ENCODE peak calls at places on chromosome 9, in eight cellular contexts. One of them, this sample, is unnamed.

GRCh38 chr9:36293171-36293570 is 34.9 kb upstream of the GNE start:
- DNase-seq in IMR-90: no peak
- DNase-seq in endothelial cell of umbilical vein: no peak
- DNase-seq in astrocyte: no peak
- DNase-seq in OCI-LY7: no peak
- DNase-seq in pancreas: no peak
- DNase-seq in MM.1S: no peak
- DNase-seq in fibroblast of lung: no peak
- DNase-seq in this sample: no peak

GRCh38 chr9:127384901-127385300 is 12.1 kb upstream of the SLC2A8 start:
- DNase-seq in OCI-LY7: no peak
- DNase-seq in endothelial cell of umbilical vein: no peak
- DNase-seq in MM.1S: no peak
- DNase-seq in fibroblast of lung: no peak
- DNase-seq in IMR-90: no peak
- DNase-seq in pancreas: no peak
- DNase-seq in astrocyte: no peak
- DNase-seq in this sample: no peak

GRCh38 chr9:122844137-122844536 is 15.7 kb upstream of the PDCL start:
- DNase-seq in fibroblast of lung: no peak
- DNase-seq in pancreas: no peak
- DNase-seq in endothelial cell of umbilical vein: no peak
- DNase-seq in MM.1S: no peak
- DNase-seq in IMR-90: no peak
- DNase-seq in OCI-LY7: no peak
- DNase-seq in astrocyte: no peak
- DNase-seq in this sample: no peak

GRCh38 chr9:35048521-35048920 is 23.9 kb downstream of the VCP start:
- DNase-seq in astrocyte: peak; percentile 35
- DNase-seq in IMR-90: no peak
- DNase-seq in pancreas: no peak
- DNase-seq in OCI-LY7: no peak
- DNase-seq in endothelial cell of umbilical vein: no peak
- DNase-seq in fibroblast of lung: no peak
- DNase-seq in MM.1S: no peak
- DNase-seq in this sample: no peak

GRCh38 chr9:14687042-14687719 is 6.1 kb downstream of the ZDHHC21 start:
- DNase-seq in fibroblast of lung: peak; percentile 92
- DNase-seq in pancreas: no peak
- DNase-seq in endothelial cell of umbilical vein: peak; percentile 73
- DNase-seq in MM.1S: no peak
- DNase-seq in astrocyte: peak; percentile 91
- DNase-seq in OCI-LY7: no peak
- DNase-seq in IMR-90: peak; percentile 94
- DNase-seq in this sample: peak; percentile 23

GRCh38 chr9:20835364-20836286 is 151.6 kb downstream of the FOCAD start:
- DNase-seq in astrocyte: peak; percentile 56
- DNase-seq in pancreas: peak; percentile 31
- DNase-seq in fibroblast of lung: peak; percentile 45
- DNase-seq in endothelial cell of umbilical vein: no peak
- DNase-seq in MM.1S: no peak
- DNase-seq in IMR-90: peak; percentile 59
- DNase-seq in OCI-LY7: no peak
- DNase-seq in this sample: no peak

GRCh38 chr9:27053369-27054057 is 48.0 kb upstream of the LRRC19 start:
- DNase-seq in fibroblast of lung: peak; percentile 26
- DNase-seq in astrocyte: peak; percentile 27
- DNase-seq in OCI-LY7: no peak
- DNase-seq in IMR-90: peak; percentile 34
- DNase-seq in pancreas: no peak
- DNase-seq in endothelial cell of umbilical vein: peak; percentile 98
- DNase-seq in MM.1S: no peak
- DNase-seq in this sample: no peak

GRCh38 chr9:2159521-2160417 is 144.6 kb downstream of the SMARCA2 start:
- DNase-seq in endothelial cell of umbilical vein: peak; percentile 70
- DNase-seq in astrocyte: no peak
- DNase-seq in MM.1S: peak; percentile 38
- DNase-seq in fibroblast of lung: peak; percentile 58
- DNase-seq in pancreas: no peak
- DNase-seq in OCI-LY7: peak; percentile 28
- DNase-seq in IMR-90: peak; percentile 23
- DNase-seq in this sample: no peak

GRCh38 chr9:127555830-127556820 is 56.0 kb upstream of the STXBP1 start:
- DNase-seq in MM.1S: no peak
- DNase-seq in endothelial cell of umbilical vein: peak; percentile 93
- DNase-seq in fibroblast of lung: peak; percentile 90
- DNase-seq in pancreas: peak; percentile 73
- DNase-seq in astrocyte: peak; percentile 95
- DNase-seq in IMR-90: peak; percentile 96
- DNase-seq in OCI-LY7: no peak
- DNase-seq in this sample: peak; percentile 81

GRCh38 chr9:93003552-93004407 is 54.7 kb upstream of the SUSD3 start:
- DNase-seq in endothelial cell of umbilical vein: peak; percentile 59
- DNase-seq in MM.1S: peak; percentile 66
- DNase-seq in fibroblast of lung: peak; percentile 44
- DNase-seq in IMR-90: peak; percentile 22
- DNase-seq in astrocyte: no peak
- DNase-seq in OCI-LY7: peak; percentile 77
- DNase-seq in pancreas: peak; percentile 67
- DNase-seq in this sample: peak; percentile 1

GRCh38 chr9:99478469-99479027 is 256.5 kb downstream of the SEC61B start:
- DNase-seq in endothelial cell of umbilical vein: no peak
- DNase-seq in fibroblast of lung: no peak
- DNase-seq in IMR-90: no peak
- DNase-seq in OCI-LY7: no peak
- DNase-seq in MM.1S: no peak
- DNase-seq in astrocyte: no peak
- DNase-seq in pancreas: no peak
- DNase-seq in this sample: no peak

GRCh38 chr9:71249729-71250317 is 128.4 kb upstream of the TRPM3 start:
- DNase-seq in fibroblast of lung: peak; percentile 75
- DNase-seq in IMR-90: peak; percentile 64
- DNase-seq in endothelial cell of umbilical vein: peak; percentile 78
- DNase-seq in pancreas: peak; percentile 31
- DNase-seq in MM.1S: peak; percentile 63
- DNase-seq in OCI-LY7: peak; percentile 48
- DNase-seq in astrocyte: peak; percentile 47
- DNase-seq in this sample: peak; percentile 30

GRCh38 chr9:70083429-70083828 is 39.8 kb downstream of the MAMDC2 start:
- DNase-seq in IMR-90: no peak
- DNase-seq in MM.1S: no peak
- DNase-seq in endothelial cell of umbilical vein: no peak
- DNase-seq in pancreas: no peak
- DNase-seq in astrocyte: peak; percentile 40
- DNase-seq in OCI-LY7: no peak
- DNase-seq in fibroblast of lung: no peak
- DNase-seq in this sample: no peak

GRCh38 chr9:35756275-35756742 is 2.2 kb upstream of the MSMP start:
- DNase-seq in fibroblast of lung: peak; percentile 43
- DNase-seq in astrocyte: no peak
- DNase-seq in pancreas: peak; percentile 77
- DNase-seq in OCI-LY7: no peak
- DNase-seq in IMR-90: no peak
- DNase-seq in MM.1S: peak; percentile 66
- DNase-seq in endothelial cell of umbilical vein: no peak
- DNase-seq in this sample: no peak

GRCh38 chr9:91156451-91157234 is 205.1 kb downstream of the AUH start:
- DNase-seq in MM.1S: no peak
- DNase-seq in astrocyte: no peak
- DNase-seq in pancreas: no peak
- DNase-seq in endothelial cell of umbilical vein: no peak
- DNase-seq in fibroblast of lung: no peak
- DNase-seq in IMR-90: no peak
- DNase-seq in OCI-LY7: no peak
- DNase-seq in this sample: no peak

GRCh38 chr9:126471084-126471611 is 142.6 kb upstream of the LMX1B start:
- DNase-seq in IMR-90: peak; percentile 52
- DNase-seq in pancreas: no peak
- DNase-seq in MM.1S: peak; percentile 95
- DNase-seq in OCI-LY7: peak; percentile 78
- DNase-seq in astrocyte: peak; percentile 51
- DNase-seq in fibroblast of lung: peak; percentile 58
- DNase-seq in endothelial cell of umbilical vein: peak; percentile 13
- DNase-seq in this sample: no peak

DNA sequence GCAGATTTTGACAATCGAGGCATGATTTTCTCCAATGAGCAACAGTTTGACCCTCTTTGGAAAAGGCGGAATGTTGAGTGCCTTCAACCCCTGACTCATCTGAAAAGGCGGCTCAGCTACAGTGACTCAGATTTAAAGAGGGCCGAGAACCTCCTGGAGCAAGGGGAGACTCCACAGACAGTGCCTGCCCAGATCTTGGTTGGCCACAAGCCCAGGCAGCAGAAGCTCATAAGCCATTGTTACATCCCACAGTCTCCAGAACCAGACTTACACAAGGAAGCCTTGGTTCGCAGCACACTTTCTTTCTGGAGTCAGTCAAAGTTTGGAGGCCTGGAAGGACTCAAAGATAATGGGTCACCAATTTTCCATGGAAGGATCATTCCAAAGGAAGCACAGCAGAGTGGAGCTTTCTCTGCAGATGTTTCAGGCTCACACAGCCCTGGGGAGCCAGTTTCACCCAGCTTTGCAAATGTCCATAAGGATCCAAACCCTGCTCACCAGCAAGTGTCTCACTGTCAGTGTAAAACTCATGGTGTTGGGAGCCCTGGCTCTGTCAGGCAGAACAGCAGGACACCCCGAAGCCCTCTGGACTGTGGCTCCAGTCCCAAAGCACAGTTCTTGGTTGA is 13.6 kb downstream of the PTPDC1 start:
- DNase-seq in fibroblast of lung: peak; percentile 91
- DNase-seq in pancreas: no peak
- DNase-seq in astrocyte: peak; percentile 95
- DNase-seq in MM.1S: no peak
- DNase-seq in OCI-LY7: no peak
- DNase-seq in endothelial cell of umbilical vein: no peak
- DNase-seq in IMR-90: peak; percentile 95
- DNase-seq in this sample: peak; percentile 82
- H3K27ac ChIP-seq in fibroblast of lung: no peak overlapping the region
- H3K27ac ChIP-seq in pancreas: no peak overlapping the region
- H3K27ac ChIP-seq in astrocyte: peak overlapping the region; percentile 64
- H3K27ac ChIP-seq in MM.1S: no peak overlapping the region
- H3K27ac ChIP-seq in OCI-LY7: no peak overlapping the region
- H3K27ac ChIP-seq in endothelial cell of umbilical vein: no peak overlapping the region
- H3K27ac ChIP-seq in IMR-90: no peak overlapping the region
- H3K27ac ChIP-seq in this sample: peak overlapping the region; percentile 57

GRCh38 chr9:133956520-133957076 is 35.5 kb downstream of the VAV2 start:
- DNase-seq in OCI-LY7: peak; percentile 58
- DNase-seq in IMR-90: peak; percentile 37
- DNase-seq in fibroblast of lung: peak; percentile 37
- DNase-seq in astrocyte: no peak
- DNase-seq in pancreas: peak; percentile 78
- DNase-seq in MM.1S: no peak
- DNase-seq in endothelial cell of umbilical vein: peak; percentile 55
- DNase-seq in this sample: no peak

GRCh38 chr9:133957328-133957727 is 34.8 kb downstream of the VAV2 start:
- DNase-seq in fibroblast of lung: no peak
- DNase-seq in astrocyte: no peak
- DNase-seq in MM.1S: no peak
- DNase-seq in IMR-90: no peak
- DNase-seq in OCI-LY7: peak; percentile 16
- DNase-seq in endothelial cell of umbilical vein: no peak
- DNase-seq in pancreas: no peak
- DNase-seq in this sample: no peak

GRCh38 chr9:133953976-133954709 is 38.0 kb downstream of the VAV2 start:
- DNase-seq in OCI-LY7: peak; percentile 43
- DNase-seq in astrocyte: no peak
- DNase-seq in endothelial cell of umbilical vein: no peak
- DNase-seq in pancreas: no peak
- DNase-seq in IMR-90: no peak
- DNase-seq in fibroblast of lung: no peak
- DNase-seq in MM.1S: no peak
- DNase-seq in this sample: no peak

GRCh38 chr9:133954862-133955529 is 37.1 kb downstream of the VAV2 start:
- DNase-seq in endothelial cell of umbilical vein: no peak
- DNase-seq in IMR-90: no peak
- DNase-seq in astrocyte: no peak
- DNase-seq in OCI-LY7: peak; percentile 63
- DNase-seq in pancreas: no peak
- DNase-seq in MM.1S: no peak
- DNase-seq in fibroblast of lung: no peak
- DNase-seq in this sample: no peak

GRCh38 chr9:133955821-133956411 is 36.2 kb downstream of the VAV2 start:
- DNase-seq in MM.1S: no peak
- DNase-seq in endothelial cell of umbilical vein: peak; percentile 56
- DNase-seq in OCI-LY7: peak; percentile 90
- DNase-seq in pancreas: no peak
- DNase-seq in IMR-90: peak; percentile 47
- DNase-seq in fibroblast of lung: peak; percentile 33
- DNase-seq in astrocyte: peak; percentile 20
- DNase-seq in this sample: no peak
- TF ChIP-seq CTCF in MM.1S: no peak
- TF ChIP-seq CTCF in endothelial cell of umbilical vein: peak; percentile 26
- TF ChIP-seq CTCF in OCI-LY7: peak; percentile 16
- TF ChIP-seq CTCF in pancreas: no peak
- TF ChIP-seq CTCF in IMR-90: peak; percentile 14
- TF ChIP-seq CTCF in fibroblast of lung: no peak
- TF ChIP-seq CTCF in astrocyte: no peak
- TF ChIP-seq CTCF in this sample: peak; percentile 23

GRCh38 chr9:40913928-40914673 is 214.4 kb downstream of the FOXD4L6 start:
- DNase-seq in IMR-90: no peak
- DNase-seq in MM.1S: no peak
- DNase-seq in endothelial cell of umbilical vein: no peak
- DNase-seq in pancreas: no peak
- DNase-seq in OCI-LY7: no peak
- DNase-seq in fibroblast of lung: no peak
- DNase-seq in astrocyte: no peak
- DNase-seq in this sample: no peak

GRCh38 chr9:40911647-40912046 is 216.8 kb downstream of the FOXD4L6 start:
- DNase-seq in fibroblast of lung: no peak
- DNase-seq in MM.1S: no peak
- DNase-seq in endothelial cell of umbilical vein: no peak
- DNase-seq in astrocyte: no peak
- DNase-seq in OCI-LY7: no peak
- DNase-seq in pancreas: no peak
- DNase-seq in IMR-90: no peak
- DNase-seq in this sample: no peak

GRCh38 chr9:40913096-40913719 is 215.3 kb downstream of the FOXD4L6 start:
- DNase-seq in astrocyte: no peak
- DNase-seq in OCI-LY7: no peak
- DNase-seq in MM.1S: no peak
- DNase-seq in fibroblast of lung: no peak
- DNase-seq in pancreas: no peak
- DNase-seq in IMR-90: no peak
- DNase-seq in endothelial cell of umbilical vein: no peak
- DNase-seq in this sample: no peak

GRCh38 chr9:40907657-40908624 is 220.5 kb downstream of the FOXD4L6 start:
- DNase-seq in astrocyte: no peak
- DNase-seq in IMR-90: no peak
- DNase-seq in endothelial cell of umbilical vein: no peak
- DNase-seq in MM.1S: no peak
- DNase-seq in fibroblast of lung: no peak
- DNase-seq in pancreas: no peak
- DNase-seq in OCI-LY7: no peak
- DNase-seq in this sample: no peak

GRCh38 chr9:40909821-40910220 is 218.7 kb downstream of the FOXD4L6 start:
- DNase-seq in astrocyte: no peak
- DNase-seq in endothelial cell of umbilical vein: no peak
- DNase-seq in MM.1S: no peak
- DNase-seq in pancreas: no peak
- DNase-seq in OCI-LY7: no peak
- DNase-seq in IMR-90: no peak
- DNase-seq in fibroblast of lung: no peak
- DNase-seq in this sample: no peak
- H3K9me3 ChIP-seq in astrocyte: peaks cover 68% of the 10 kb centered on the region
- H3K9me3 ChIP-seq in endothelial cell of umbilical vein: peaks cover 20% of the 10 kb centered on the region
- H3K9me3 ChIP-seq in MM.1S: no peaks in the 10 kb centered on the region
- H3K9me3 ChIP-seq in pancreas: peaks cover 15% of the 10 kb centered on the region
- H3K9me3 ChIP-seq in OCI-LY7: no peaks in the 10 kb centered on the region
- H3K9me3 ChIP-seq in IMR-90: peaks cover 69% of the 10 kb centered on the region
- H3K9me3 ChIP-seq in fibroblast of lung: no peaks in the 10 kb centered on the region
- H3K9me3 ChIP-seq in this sample: peaks cover 57% of the 10 kb centered on the region

GRCh38 chr9:31916591-31917223 is 467.7 kb upstream of the ACO1 start:
- DNase-seq in fibroblast of lung: no peak
- DNase-seq in astrocyte: no peak
- DNase-seq in OCI-LY7: no peak
- DNase-seq in pancreas: no peak
- DNase-seq in MM.1S: peak; percentile 44
- DNase-seq in IMR-90: no peak
- DNase-seq in endothelial cell of umbilical vein: no peak
- DNase-seq in this sample: no peak
- H3K27ac ChIP-seq in fibroblast of lung: no peak overlapping the region
- H3K27ac ChIP-seq in astrocyte: no peak overlapping the region
- H3K27ac ChIP-seq in OCI-LY7: no peak overlapping the region
- H3K27ac ChIP-seq in pancreas: no peak overlapping the region
- H3K27ac ChIP-seq in MM.1S: no peak overlapping the region
- H3K27ac ChIP-seq in IMR-90: no peak overlapping the region
- H3K27ac ChIP-seq in endothelial cell of umbilical vein: no peak overlapping the region
- H3K27ac ChIP-seq in this sample: no peak overlapping the region

This sample was measured in AG04450.